ENCODE peak calls at places on chromosomes 6 and 20, in ten cellular contexts. S, X, D, V, C, H, E, G, K and T are unnamed samples.
A peak's percentile ranks its signal among the peaks of the same experiment; 100 is the strongest.

GRCh38 chr20:9609892-9610502 is 95.6 kb downstream of the LAMP5 start:
- DNase-seq in K (peak; percentile 73), H (peak; percentile 41), D (peak; percentile 67), E (peak; percentile 65), S (no peak), G (no peak), X (peak; percentile 48), C (peak; percentile 83), V (peak; percentile 23), T (peak; percentile 92)

GRCh38 chr6:13538600-13538999 is 35.8 kb upstream of the SIRT5 start:
- DNase-seq in E (no peak), V (no peak), D (no peak), K (no peak), X (no peak), S (no peak), H (no peak), G (no peak), C (no peak), T (no peak)

GRCh38 chr6:72724545-72724944 is 102.7 kb downstream of the KCNQ5 start:
- DNase-seq in S (no peak), K (peak; percentile 43), H (peak; percentile 38), D (peak; percentile 8), X (no peak), E (no peak), C (no peak), G (no peak), V (no peak), T (no peak)

GRCh38 chr20:45959126-45959525 is 12.9 kb downstream of the ZNF335 start:
- DNase-seq in S (no peak), G (no peak), H (no peak), D (no peak), X (no peak), E (no peak), V (no peak), K (no peak), C (no peak), T (no peak)

GRCh38 chr20:44129996-44130718 is 56.8 kb downstream of the JPH2 start:
- DNase-seq in X (no peak), E (no peak), S (no peak), G (no peak), C (no peak), K (peak; percentile 46), D (peak; percentile 9), H (no peak), V (no peak), T (no peak)

GRCh38 chr20:31894980-31895675 is 24.7 kb downstream of the TTLL9 start:
- DNase-seq in K (peak; percentile 73), X (peak; percentile 86), V (no peak), D (peak; percentile 59), S (no peak), G (no peak), E (no peak), H (peak; percentile 67), C (peak; percentile 58), T (peak; percentile 87)

GRCh38 chr6:27592107-27592480 is 119.2 kb upstream of the ZNF184 start:
- DNase-seq in D (no peak), X (peak; percentile 52), S (no peak), K (no peak), V (no peak), H (peak; percentile 17), E (peak; percentile 61), C (peak; percentile 51), G (no peak), T (no peak)

GRCh38 chr6:125597411-125598253 is 151.8 kb upstream of the HEY2 start:
- DNase-seq in E (no peak), X (no peak), C (no peak), V (no peak), D (no peak), G (no peak), H (no peak), S (no peak), K (peak; percentile 3), T (no peak)

GRCh38 chr20:49247792-49248191 is 28.6 kb downstream of the DDX27 start:
- DNase-seq in G (no peak), X (no peak), D (no peak), K (no peak), S (no peak), E (no peak), V (no peak), C (no peak), H (no peak), T (peak; percentile 26)

GRCh38 chr20:50297498-50298348 is 107.1 kb downstream of the CEBPB start:
- DNase-seq in X (peak; percentile 31), S (no peak), V (no peak), H (no peak), C (no peak), G (no peak), D (no peak), E (no peak), K (no peak), T (no peak)

GRCh38 chr6:85490516-85491248 is 40.8 kb downstream of the NT5E start:
- DNase-seq in D (peak; percentile 41), K (peak; percentile 26), G (no peak), C (no peak), V (no peak), S (no peak), H (no peak), X (no peak), E (no peak), T (no peak)